ENCODE peak calls at places on chromosome 15, in eight cellular contexts. H is nucleus accumbens; D is non-pigmented ciliary epithelial cell; M is foreskin fibroblast; C is AG04450; X is uterus; F is stimulated activated naive CD8-positive, alpha-beta T cell treated with anti-CD3 and anti-CD28 coated beads, Interleukin-15, amount 100 ng/mL, for 72 hours; L is WERI-Rb-1. O is an unnamed sample.

GRCh38 chr15:89002830-89003229 is 85.4 kb upstream of the ABHD2 start:
- DNase-seq in D (no peak), M (no peak), X (no peak), H (no peak), L (no peak), C (no peak), F (no peak), O (no peak)

GRCh38 chr15:50607129-50607528 is 60.7 kb upstream of the USP50 start:
- DNase-seq in F (no peak), L (no peak), H (no peak), M (no peak), C (no peak), X (no peak), D (no peak), O (no peak)

GRCh38 chr15:60385620-60386552 is 11.9 kb downstream of the ANXA2 start:
- DNase-seq in X (no peak), F (no peak), H (no peak), M (peak; percentile 40), L (no peak), C (no peak), D (no peak), O (no peak)

GRCh38 chr15:95557226-95558046 is 773.1 kb upstream of the NR2F2 start:
- DNase-seq in M (peak; percentile 92), L (no peak), D (peak; percentile 89), H (no peak), C (peak; percentile 61), F (no peak), X (peak; percentile 22), O (no peak)

GRCh38 chr15:53586815-53587214 is 172.6 kb downstream of the WDR72 start:
- DNase-seq in F (peak; percentile 2), D (no peak), X (no peak), C (no peak), M (no peak), L (peak; percentile 75), H (no peak), O (peak; percentile 85)

GRCh38 chr15:77738038-77738370 is 105.3 kb upstream of the LINGO1 start:
- DNase-seq in C (no peak), L (no peak), H (no peak), D (no peak), F (no peak), M (no peak), X (no peak), O (no peak)

GRCh38 chr15:77717592-77717991 is 84.9 kb upstream of the LINGO1 start:
- DNase-seq in C (no peak), X (no peak), H (no peak), M (no peak), F (no peak), D (no peak), L (no peak), O (no peak)

GRCh38 chr15:64703632-64703959 is 71.8 kb downstream of the RBPMS2 start:
- DNase-seq in X (no peak), M (no peak), F (no peak), H (no peak), L (no peak), D (no peak), C (no peak), O (no peak)

GRCh38 chr15:36117394-36117793 is 462.0 kb upstream of the CDIN1 start:
- DNase-seq in C (no peak), X (no peak), M (peak; percentile 9), L (no peak), H (no peak), F (no peak), D (no peak), O (no peak)

GRCh38 chr15:96549136-96549535 is 218.6 kb downstream of the NR2F2 start:
- DNase-seq in D (no peak), F (no peak), H (no peak), C (no peak), M (no peak), L (no peak), X (no peak), O (no peak)

GRCh38 chr15:35633677-35634076 is 87.7 kb upstream of the DPH6 start:
- DNase-seq in M (no peak), H (no peak), C (no peak), X (no peak), L (no peak), D (no peak), F (no peak), O (no peak)

GRCh38 chr15:100167884-100168375 is 173.8 kb downstream of the ADAMTS17 start:
- DNase-seq in C (no peak), L (no peak), M (no peak), X (peak; percentile 75), H (no peak), D (no peak), F (no peak), O (no peak)

GRCh38 chr15:25848769-25849430 is 14.2 kb downstream of the ATP10A start:
- DNase-seq in C (no peak), F (no peak), H (no peak), X (no peak), M (no peak), L (no peak), D (no peak), O (no peak)

GRCh38 chr15:99440551-99441426 is 125.0 kb upstream of the MEF2A start:
- DNase-seq in C (no peak), H (no peak), X (peak; percentile 13), L (peak; percentile 2), F (no peak), M (no peak), D (no peak), O (no peak)

GRCh38 chr15:63503739-63504246 is 600 bp upstream of the USP3 start:
- DNase-seq in X (peak; percentile 72), C (peak; percentile 58), L (peak; percentile 61), H (peak; percentile 62), M (peak; percentile 89), F (peak; percentile 91), D (no peak), O (peak; percentile 34)

GRCh38 chr15:81071130-81071529 is 62.9 kb upstream of the CFAP161 start:
- DNase-seq in H (no peak), M (peak; percentile 61), C (no peak), L (no peak), D (peak; percentile 2), X (no peak), F (no peak), O (no peak)

GRCh38 chr15:86333819-86334218 is 254.1 kb downstream of the AGBL1 start:
- DNase-seq in F (no peak), H (no peak), X (no peak), M (peak; percentile 23), L (no peak), C (no peak), D (no peak), O (no peak)

GRCh38 chr15:40082195-40082868 is 26.3 kb downstream of the BMF start:
- DNase-seq in M (no peak), L (no peak), C (no peak), D (no peak), H (no peak), X (no peak), F (no peak), O (no peak)